ENCODE peak calls at places on chromosomes 4 and X, in four cellular contexts. F is colonic mucosa, D is IMR-90, A is astrocyte. I is an unnamed sample.

GRCh38 chr4:61763682-61764081 is 563.6 kb downstream of the ADGRL3 start:
- DNase-seq in F (no peak), D (no peak), A (no peak), I (no peak)

GRCh38 chr4:56979674-56980073 is 978 bp downstream of the POLR2B start:
- DNase-seq in F (peak; percentile 40), D (peak; percentile 19), A (no peak), I (peak; percentile 31)

GRCh38 chrX:65706041-65706828 is 38.8 kb downstream of the MSN start:
- DNase-seq in F (no peak), D (peak; percentile 85), A (peak; percentile 72), I (no peak)

GRCh38 chrX:68462653-68463052 is 29.4 kb upstream of the OPHN1 start:
- DNase-seq in F (no peak), D (peak; percentile 47), A (peak; percentile 11), I (no peak)

GRCh38 chrX:134684956-134685355 is 26.7 kb upstream of the PLAC1 start:
- DNase-seq in F (no peak), D (no peak), A (no peak), I (no peak)

GRCh38 chrX:118550792-118551191 is 55.2 kb downstream of the DOCK11 start:
- DNase-seq in F (no peak), D (peak; percentile 28), A (peak; percentile 6), I (no peak)

GRCh38 chr4:41896648-41897047 is 38.6 kb upstream of the TMEM33 start:
- DNase-seq in F (no peak), D (no peak), A (no peak), I (no peak)

GRCh38 chrX:74009041-74009440 is 294.9 kb upstream of the ZCCHC13 start:
- DNase-seq in F (no peak), D (peak; percentile 49), A (peak; percentile 6), I (no peak)

GRCh38 chr4:173420324-173420752 is 21.4 kb upstream of the SCRG1 start:
- DNase-seq in F (no peak), D (peak; percentile 28), A (no peak), I (no peak)

GRCh38 chr4:140628016-140628415 is 59.3 kb upstream of the UCP1 start:
- DNase-seq in F (no peak), D (no peak), A (no peak), I (no peak)

GRCh38 chr4:177574446-177574845 is 132.2 kb upstream of the AGA start:
- DNase-seq in F (no peak), D (no peak), A (peak; percentile 80), I (no peak)

GRCh38 chr4:152628128-152628527 is 51.7 kb downstream of the TMEM154 start:
- DNase-seq in F (no peak), D (no peak), A (peak; percentile 61), I (no peak)

GRCh38 chrX:15745179-15745578 is 7.1 kb downstream of the CA5B start:
- DNase-seq in F (no peak), D (peak; percentile 52), A (no peak), I (no peak)

GRCh38 chr4:123209436-123209835 is 187.2 kb upstream of the SPRY1 start:
- DNase-seq in F (no peak), D (no peak), A (no peak), I (no peak)

GRCh38 chr4:31620476-31620875 is 900.3 kb downstream of the PCDH7 start:
- DNase-seq in F (no peak), D (no peak), A (peak; percentile 19), I (no peak)

GRCh38 chr4:3312362-3312761 is 19.5 kb downstream of the RGS12 start:
- DNase-seq in F (no peak), D (no peak), A (no peak), I (no peak)

GRCh38 chr4:156824451-156825060 is 147.0 kb downstream of the PDGFC start:
- DNase-seq in F (no peak), D (no peak), A (no peak), I (no peak)

GRCh38 chr4:1752284-1753041 is 31.1 kb downstream of the TACC3 start:
- DNase-seq in F (no peak), D (peak; percentile 7), A (no peak), I (peak; percentile 24)

GRCh38 chr4:7792616-7793015 is 147.0 kb downstream of the AFAP1 start:
- DNase-seq in F (no peak), D (no peak), A (peak; percentile 31), I (no peak)

GRCh38 chrX:107672955-107673378 is 44.7 kb downstream of the PRPS1 start:
- DNase-seq in F (peak; percentile 79), D (peak; percentile 56), A (peak; percentile 66), I (peak; percentile 87)

GRCh38 chrX:4932790-4933189 is 1219.3 kb upstream of the PRKX start:
- DNase-seq in F (no peak), D (no peak), A (peak; percentile 54), I (no peak)

GRCh38 chr4:93828332-93828829 is at the start of gene ATOH1:
- DNase-seq in F (peak; percentile 79), D (no peak), A (no peak), I (peak; percentile 66)

GRCh38 chrX:39995457-39995856 is 102.3 kb downstream of the BCOR start:
- DNase-seq in F (no peak), D (no peak), A (no peak), I (no peak)

GRCh38 chr4:108029731-108030130 is 40.0 kb downstream of the HADH start:
- DNase-seq in F (no peak), D (peak; percentile 59), A (peak; percentile 20), I (no peak)
- H3K36me3 ChIP-seq in F (no peaks in the 10 kb centered on the region), D (peaks cover 6% of the 10 kb centered on the region), A (peaks cover 2% of the 10 kb centered on the region), I (peaks cover 30% of the 10 kb centered on the region)

GRCh38 chr4:101018836-101019235 is 328.5 kb downstream of the PPP3CA start:
- DNase-seq in F (no peak), D (no peak), A (no peak), I (peak; percentile 30)

GRCh38 chr4:101019313-101019712 is 328.0 kb downstream of the PPP3CA start:
- DNase-seq in F (no peak), D (no peak), A (no peak), I (no peak)

GRCh38 chr4:101019941-101020401 is 327.4 kb downstream of the PPP3CA start:
- DNase-seq in F (peak; percentile 34), D (peak; percentile 14), A (peak; percentile 27), I (no peak)

GRCh38 chr4:101022151-101023024 is 324.9 kb downstream of the PPP3CA start:
- DNase-seq in F (no peak), D (peak; percentile 39), A (peak; percentile 30), I (no peak)

DNA sequence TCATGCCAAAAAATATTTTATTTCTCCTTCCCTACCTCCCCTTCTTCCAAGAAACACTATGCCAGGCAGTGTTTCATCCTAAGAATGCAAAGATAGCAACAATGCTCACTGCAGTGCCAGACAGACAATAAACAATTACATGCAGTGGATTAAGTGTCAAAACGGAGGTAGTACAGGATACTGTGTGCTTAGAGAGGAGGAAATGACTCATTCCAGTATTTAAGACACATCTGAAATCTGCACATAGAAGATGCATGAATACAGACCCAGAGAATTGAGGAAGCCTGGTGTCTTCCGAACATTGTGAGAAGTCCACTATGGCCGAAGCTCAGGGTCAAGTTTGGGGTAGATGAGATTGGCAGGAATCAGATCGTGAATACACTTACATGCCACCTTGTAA is 326.4 kb downstream of the PPP3CA start:
- DNase-seq in F (no peak), D (peak; percentile 75), A (peak; percentile 76), I (no peak)
- H3K27ac ChIP-seq in F (peak overlapping the region; percentile 53), D (no peak overlapping the region), A (no peak overlapping the region), I (peak overlapping the region; percentile 30)

DNA sequence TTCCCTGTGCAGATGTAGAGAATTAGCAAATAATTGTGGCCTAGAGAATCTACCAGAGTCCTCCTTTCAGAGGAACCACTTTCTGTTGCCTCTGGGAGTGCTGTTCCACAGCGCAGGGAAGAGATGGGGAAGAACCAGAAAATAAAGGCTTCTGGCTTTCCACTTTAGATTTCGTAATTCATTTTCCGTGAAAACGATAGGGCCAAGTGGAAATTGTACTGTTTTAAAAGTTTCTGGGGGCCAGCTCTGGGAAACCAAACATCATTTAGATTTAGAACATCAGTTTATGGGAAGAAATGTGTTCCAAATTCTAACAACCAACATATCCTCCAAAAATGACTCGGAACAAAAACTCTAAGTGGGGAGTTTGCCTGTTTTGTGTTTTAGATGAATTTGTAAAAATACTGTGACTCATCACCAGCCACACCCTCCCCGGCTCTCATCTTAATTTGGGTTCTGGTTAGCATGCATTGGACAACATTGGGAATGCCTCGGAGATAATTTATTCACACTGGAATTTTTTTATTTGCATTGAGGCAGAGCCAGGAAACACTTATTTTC is 65.2 kb upstream of the LNX1 start:
- DNase-seq in F (no peak), D (peak; percentile 21), A (peak; percentile 8), I (no peak)
- TF ChIP-seq CTCF in F (peak; percentile 14), D (peak; percentile 40), A (peak; percentile 40), I (peak; percentile 19)

DNA sequence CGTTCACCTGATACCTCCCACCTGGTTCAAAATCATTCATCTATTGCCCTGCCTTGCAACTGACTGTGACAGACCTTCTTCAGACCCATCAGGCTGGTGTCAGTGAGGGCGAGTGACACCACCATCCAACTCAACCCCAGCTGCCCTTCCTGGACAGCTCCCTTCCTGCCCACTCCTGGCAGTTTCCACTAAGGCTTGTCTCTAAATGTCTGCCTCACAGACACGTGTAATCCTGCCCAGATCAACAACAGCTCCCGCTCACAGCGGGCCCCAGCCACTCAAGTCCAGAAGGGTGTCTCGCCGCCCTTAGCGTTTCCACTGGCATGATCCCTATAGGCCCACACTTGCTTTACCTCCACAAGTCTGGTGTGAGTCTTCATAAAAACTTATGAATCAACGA is 28.9 kb downstream of the ACSL1 start:
- DNase-seq in F (no peak), D (no peak), A (no peak), I (no peak)
- H3K36me3 ChIP-seq in F (no peaks in the 10 kb centered on the region), D (no peaks in the 10 kb centered on the region), A (no peaks in the 10 kb centered on the region), I (no peaks in the 10 kb centered on the region)

GRCh38 chr4:87521757-87522374 is 7.3 kb downstream of the SPARCL1 start:
- DNase-seq in F (no peak), D (peak; percentile 37), A (peak; percentile 79), I (no peak)
- H3K27ac ChIP-seq in F (peak overlapping the region; percentile 65), D (no peak overlapping the region), A (no peak overlapping the region), I (peak overlapping the region; percentile 81)

GRCh38 chr4:44869222-44869882 is 143.0 kb upstream of the GNPDA2 start:
- DNase-seq in F (no peak), D (no peak), A (no peak), I (no peak)
- TF ChIP-seq CTCF in F (no peak), D (no peak), A (no peak), I (no peak)

DNA sequence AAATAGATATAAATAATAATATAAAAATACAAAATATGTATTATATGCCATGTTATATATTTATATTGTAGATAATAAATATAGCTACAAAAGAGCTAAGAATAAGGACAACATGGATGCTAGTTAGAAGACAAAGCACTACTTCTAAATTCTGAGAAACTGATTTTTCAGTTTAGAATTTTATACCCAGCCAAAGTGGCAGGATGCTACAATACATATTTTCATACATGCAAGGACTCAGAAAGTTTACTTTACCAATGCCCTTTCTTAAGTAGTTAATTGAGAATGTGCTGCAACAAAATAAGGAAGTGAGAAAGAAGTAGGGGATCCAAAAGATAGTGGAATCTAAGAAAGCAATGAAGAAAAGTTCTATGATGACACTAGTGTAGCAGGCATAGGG is 64.5 kb downstream of the PDE5A start:
- DNase-seq in F (no peak), D (no peak), A (no peak), I (no peak)
- H3K36me3 ChIP-seq in F (no peaks in the 10 kb centered on the region), D (peaks cover 61% of the 10 kb centered on the region), A (peaks cover 7% of the 10 kb centered on the region), I (peaks cover 35% of the 10 kb centered on the region)

I was measured in transverse colon.